ENCODE peak calls at places on chromosomes 6 and 20, in eight cellular contexts. O, L, M, V, Y, E, B and P are unnamed samples.

GRCh38 chr6:103113416-103113815 is 1719.9 kb downstream of the GRIK2 start:
- DNase-seq in O (no peak), L (no peak), M (no peak), V (no peak), Y (no peak), E (no peak), B (no peak), P (no peak)

GRCh38 chr20:50487397-50487796 is 22.8 kb upstream of the PTPN1 start:
- DNase-seq in O (no peak), L (no peak), M (no peak), V (no peak), Y (no peak), E (no peak), B (no peak), P (no peak)

GRCh38 chr20:43963233-43963632 is 48.6 kb downstream of the TOX2 start:
- DNase-seq in O (no peak), L (no peak), M (no peak), V (peak; percentile 45), Y (peak; percentile 36), E (peak; percentile 60), B (no peak), P (no peak)

GRCh38 chr6:34791164-34791841 is 580 bp upstream of the BLTP3A start:
- DNase-seq in O (no peak), L (peak; percentile 59), M (peak; percentile 78), V (peak; percentile 68), Y (peak; percentile 17), E (peak; percentile 76), B (peak; percentile 31), P (peak; percentile 36)

GRCh38 chr6:111087106-111087835 is at the start of gene SLC16A10:
- DNase-seq in O (no peak), L (peak; percentile 84), M (no peak), V (peak; percentile 72), Y (no peak), E (peak; percentile 79), B (peak; percentile 45), P (peak; percentile 79)

GRCh38 chr6:132614554-132614953 is 9.5 kb downstream of the TAAR2 start:
- DNase-seq in O (peak; percentile 90), L (no peak), M (no peak), V (no peak), Y (no peak), E (no peak), B (no peak), P (no peak)

GRCh38 chr20:24981750-24982149 is 10.8 kb downstream of the APMAP start:
- DNase-seq in O (no peak), L (no peak), M (no peak), V (peak; percentile 73), Y (no peak), E (no peak), B (no peak), P (no peak)

GRCh38 chr6:293185-294174 is 1.2 kb downstream of the DUSP22 start:
- DNase-seq in O (no peak), L (no peak), M (peak; percentile 47), V (peak; percentile 71), Y (no peak), E (peak; percentile 41), B (peak; percentile 43), P (peak; percentile 66)

GRCh38 chr6:1923454-1923853 is 313.7 kb downstream of the FOXC1 start:
- DNase-seq in O (no peak), L (no peak), M (no peak), V (no peak), Y (no peak), E (no peak), B (no peak), P (no peak)

GRCh38 chr6:134454794-134455193 is 136.9 kb upstream of the SGK1 start:
- DNase-seq in O (no peak), L (no peak), M (no peak), V (no peak), Y (peak; percentile 49), E (no peak), B (no peak), P (no peak)

GRCh38 chr6:147579667-147580066 is 71.2 kb downstream of the SAMD5 start:
- DNase-seq in O (no peak), L (no peak), M (no peak), V (no peak), Y (no peak), E (no peak), B (no peak), P (no peak)

GRCh38 chr6:124470803-124471202 is 491.4 kb upstream of the RNF217 start:
- DNase-seq in O (no peak), L (no peak), M (no peak), V (no peak), Y (no peak), E (no peak), B (no peak), P (no peak)

GRCh38 chr20:52049001-52049731 is 142.4 kb downstream of the ZFP64 start:
- DNase-seq in O (no peak), L (no peak), M (no peak), V (no peak), Y (peak; percentile 27), E (peak; percentile 88), B (no peak), P (no peak)

GRCh38 chr6:116386581-116387299 is 16.0 kb downstream of the DSE start:
- DNase-seq in O (peak; percentile 72), L (no peak), M (no peak), V (no peak), Y (peak; percentile 80), E (peak; percentile 54), B (no peak), P (no peak)

GRCh38 chr6:41584668-41585205 is 38.6 kb downstream of the FOXP4 start:
- DNase-seq in O (no peak), L (no peak), M (no peak), V (no peak), Y (no peak), E (peak; percentile 61), B (no peak), P (no peak)

GRCh38 chr6:150266963-150267685 is 101.7 kb upstream of the IYD start:
- DNase-seq in O (no peak), L (no peak), M (no peak), V (no peak), Y (no peak), E (no peak), B (no peak), P (no peak)

GRCh38 chr6:150269857-150270223 is 99.0 kb upstream of the IYD start:
- DNase-seq in O (peak; percentile 92), L (no peak), M (no peak), V (no peak), Y (peak; percentile 36), E (peak; percentile 89), B (no peak), P (no peak)

GRCh38 chr6:150269130-150269856 is 99.5 kb upstream of the IYD start:
- DNase-seq in O (no peak), L (no peak), M (no peak), V (no peak), Y (no peak), E (no peak), B (no peak), P (no peak)

GRCh38 chr6:150266309-150266708 is 102.5 kb upstream of the IYD start:
- DNase-seq in O (no peak), L (no peak), M (no peak), V (no peak), Y (no peak), E (no peak), B (no peak), P (no peak)

GRCh38 chr6:150267686-150268561 is 100.9 kb upstream of the IYD start:
- DNase-seq in O (no peak), L (no peak), M (no peak), V (peak; percentile 69), Y (peak; percentile 88), E (no peak), B (no peak), P (peak; percentile 78)
- H3K27ac ChIP-seq in O (no peak overlapping the region), L (peak overlapping the region; percentile 13), M (no peak overlapping the region), V (no peak overlapping the region), Y (peak overlapping the region; percentile 30), E (no peak overlapping the region), B (no peak overlapping the region), P (peak overlapping the region; percentile 34)

DNA sequence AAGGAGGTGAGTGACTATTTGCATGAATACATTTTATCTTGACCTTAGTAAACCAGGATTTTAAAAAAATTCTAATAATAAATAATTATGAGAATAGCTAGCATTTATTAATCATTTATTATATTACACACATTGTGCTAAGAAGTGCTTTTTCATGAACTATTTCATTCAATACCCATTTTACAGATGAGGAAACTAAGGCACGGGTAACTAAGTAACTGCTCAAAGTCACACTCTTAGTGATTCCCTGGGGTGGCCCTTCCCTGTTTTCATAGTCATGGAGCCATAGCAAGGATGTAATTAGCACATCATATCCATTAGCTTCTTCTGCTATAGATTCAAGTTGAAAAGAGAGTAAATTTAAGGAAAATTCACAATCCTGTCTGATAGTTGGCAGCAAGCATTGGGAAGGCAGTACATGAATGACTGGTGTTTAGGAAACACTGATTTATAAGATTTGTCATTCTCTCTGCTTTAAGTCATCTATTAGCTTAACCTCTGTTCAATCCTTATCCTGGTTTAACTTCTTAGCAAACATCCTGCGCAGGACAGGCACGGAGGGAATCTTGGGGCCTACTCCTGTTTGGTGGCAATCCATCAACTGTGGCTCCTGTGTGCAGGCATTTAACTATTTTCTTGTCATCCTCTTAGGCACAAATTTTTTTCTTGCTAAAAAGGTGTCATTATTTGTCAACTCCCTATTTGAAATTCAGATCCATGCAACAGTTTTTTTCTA is 68.3 kb downstream of the RIN2 start:
- DNase-seq in O (no peak), L (no peak), M (no peak), V (no peak), Y (no peak), E (no peak), B (no peak), P (no peak)
- H3K27ac ChIP-seq in O (no peak overlapping the region), L (no peak overlapping the region), M (no peak overlapping the region), V (no peak overlapping the region), Y (no peak overlapping the region), E (no peak overlapping the region), B (no peak overlapping the region), P (no peak overlapping the region)

DNA sequence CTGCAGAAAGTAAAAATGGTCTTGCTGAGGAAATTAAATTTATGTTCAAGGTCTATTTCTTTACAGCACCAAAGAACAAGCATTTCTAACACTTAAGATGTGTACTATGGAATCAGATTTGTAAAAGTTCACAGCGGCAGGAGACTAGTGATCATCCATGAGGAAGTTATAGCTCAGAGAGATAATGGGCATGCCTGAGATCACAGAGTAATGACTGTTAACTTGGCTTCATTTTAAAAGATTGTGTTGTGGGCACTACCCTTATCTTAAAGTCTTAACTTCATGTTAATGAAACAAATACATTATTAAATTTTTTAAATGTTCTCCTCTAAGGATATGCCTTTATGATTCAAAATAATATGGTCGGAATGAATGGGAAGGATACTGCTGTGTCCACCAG is 168.6 kb downstream of the GMPR start:
- DNase-seq in O (no peak), L (no peak), M (no peak), V (no peak), Y (no peak), E (no peak), B (no peak), P (no peak)
- H3K27ac ChIP-seq in O (no peak overlapping the region), L (no peak overlapping the region), M (no peak overlapping the region), V (no peak overlapping the region), Y (no peak overlapping the region), E (no peak overlapping the region), B (peak overlapping the region; percentile 77), P (no peak overlapping the region)

DNA sequence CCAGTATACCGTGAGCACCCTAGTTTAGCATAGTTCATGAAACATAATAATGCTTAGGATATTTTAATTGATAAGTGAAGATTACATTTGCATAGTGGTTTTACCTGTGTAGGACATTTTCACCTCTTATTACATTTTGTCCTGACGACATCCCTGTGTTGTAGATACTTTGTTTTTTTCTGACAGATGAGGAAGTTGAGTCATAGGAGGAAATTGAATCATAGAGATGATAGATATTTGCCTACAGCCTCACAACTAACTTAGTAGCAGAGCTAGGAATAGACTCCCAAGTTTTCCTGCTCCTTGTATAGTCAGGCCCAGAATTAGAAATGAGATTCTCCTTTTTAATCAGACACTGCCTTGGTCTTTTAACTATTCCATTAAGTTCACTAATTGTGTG is 100.5 kb upstream of the SUPT3H start:
- DNase-seq in O (peak; percentile 83), L (no peak), M (no peak), V (no peak), Y (peak; percentile 79), E (no peak), B (no peak), P (no peak)
- H3K27ac ChIP-seq in O (peak overlapping the region; percentile 73), L (no peak overlapping the region), M (no peak overlapping the region), V (no peak overlapping the region), Y (no peak overlapping the region), E (no peak overlapping the region), B (no peak overlapping the region), P (no peak overlapping the region)